ENCODE peak calls at places on chromosomes 11 and 22, in seven cellular contexts. M is GM12865, V is fibroblast of pulmonary artery, A is cardiac fibroblast, W is GM12864, Y is omental fat pad, X is RWPE1. S is an unnamed sample.

GRCh38 chr11:75078233-75078632 is 18.4 kb downstream of the OR2AT4 start:
- DNase-seq in M (no peak), V (peak), A (peak), W (no peak), Y (no peak), X (peak), S (no peak)

GRCh38 chr11:74754507-74755255 is 6.0 kb downstream of the RNF169 start:
- DNase-seq in M (peak), V (peak), A (peak), W (no peak), Y (no peak), X (peak), S (no peak)

GRCh38 chr11:115197031-115197430 is 307.2 kb downstream of the CADM1 start:
- DNase-seq in M (no peak), V (no peak), A (no peak), W (no peak), Y (no peak), X (no peak), S (no peak)

GRCh38 chr22:17101475-17102296 is 16.9 kb downstream of the IL17RA start:
- DNase-seq in M (no peak), V (no peak), A (no peak), W (no peak), Y (no peak), X (no peak), S (no peak)

GRCh38 chr22:29030618-29031235 is 30.9 kb downstream of the C22orf31 start:
- DNase-seq in M (no peak), V (peak), A (peak), W (no peak), Y (no peak), X (peak), S (no peak)

GRCh38 chr11:1732421-1733008 is 17.9 kb downstream of the IFITM10 start:
- DNase-seq in M (no peak), V (no peak), A (no peak), W (no peak), Y (no peak), X (no peak), S (no peak)

GRCh38 chr22:42321908-42322561 is 51.6 kb upstream of the TCF20 start:
- DNase-seq in M (no peak), V (peak), A (peak), W (no peak), Y (no peak), X (no peak), S (no peak)

GRCh38 chr11:2923446-2924375 is 5.5 kb downstream of the PHLDA2 start:
- DNase-seq in M (no peak), V (no peak), A (no peak), W (no peak), Y (no peak), X (no peak), S (no peak)

GRCh38 chr11:58068640-58069039 is 37.9 kb downstream of the OR6Q1 start:
- DNase-seq in M (no peak), V (no peak), A (no peak), W (no peak), Y (no peak), X (no peak), S (no peak)

GRCh38 chr11:115201121-115201792 is 303.0 kb downstream of the CADM1 start:
- DNase-seq in M (no peak), V (no peak), A (peak), W (no peak), Y (no peak), X (no peak), S (no peak)

GRCh38 chr22:21796863-21797262 is 61.3 kb upstream of the YPEL1 start:
- DNase-seq in M (no peak), V (no peak), A (no peak), W (no peak), Y (no peak), X (no peak), S (no peak)

GRCh38 chr11:67105964-67106363 is 13.1 kb upstream of the KDM2A start:
- DNase-seq in M (peak), V (no peak), A (no peak), W (no peak), Y (no peak), X (no peak), S (no peak)

GRCh38 chr22:29043906-29044575 is 17.6 kb downstream of the C22orf31 start:
- DNase-seq in M (no peak), V (peak), A (peak), W (no peak), Y (no peak), X (peak), S (no peak)

GRCh38 chr11:104705475-104706195 is 192.6 kb downstream of the CASP12 start:
- DNase-seq in M (peak), V (peak), A (peak), W (peak), Y (no peak), X (no peak), S (peak)

GRCh38 chr11:123261345-123262106 is 66.5 kb upstream of the CLMP start:
- DNase-seq in M (peak), V (peak), A (peak), W (peak), Y (peak), X (peak), S (peak)

GRCh38 chr11:56909563-56909962 is 79.2 kb upstream of the OR5AK2 start:
- DNase-seq in M (no peak), V (no peak), A (no peak), W (no peak), Y (no peak), X (no peak), S (no peak)

GRCh38 chr22:39913886-39914285 is 13.0 kb downstream of the GRAP2 start:
- DNase-seq in M (no peak), V (no peak), A (no peak), W (no peak), Y (no peak), X (no peak), S (no peak)

GRCh38 chr11:73556966-73557365 is 40.9 kb downstream of the FAM168A start:
- DNase-seq in M (no peak), V (no peak), A (no peak), W (no peak), Y (no peak), X (no peak), S (no peak)

GRCh38 chr22:30423959-30424380 is 1.6 kb upstream of the MTFP1 start:
- DNase-seq in M (peak), V (peak), A (peak), W (peak), Y (peak), X (peak), S (peak)

GRCh38 chr22:29312218-29313125 is 3.0 kb downstream of the RASL10A start:
- DNase-seq in M (no peak), V (no peak), A (no peak), W (no peak), Y (no peak), X (no peak), S (no peak)

GRCh38 chr11:118820412-118821357 is 29.7 kb upstream of the DDX6 start:
- DNase-seq in M (peak), V (no peak), A (no peak), W (peak), Y (no peak), X (peak), S (peak)

GRCh38 chr11:88543902-88544655 is 206.5 kb upstream of the CTSC start:
- DNase-seq in M (peak), V (peak), A (peak), W (peak), Y (peak), X (peak), S (peak)

GRCh38 chr22:33710326-33710725 is 209.9 kb downstream of the LARGE1 start:
- DNase-seq in M (no peak), V (no peak), A (no peak), W (no peak), Y (no peak), X (no peak), S (no peak)

GRCh38 chr11:5705688-5706087 is 16.1 kb downstream of the TRIM22 start:
- DNase-seq in M (no peak), V (no peak), A (peak), W (no peak), Y (no peak), X (no peak), S (no peak)

GRCh38 chr11:20353829-20354434 is 9.6 kb upstream of the HTATIP2 start:
- DNase-seq in M (peak), V (peak), A (peak), W (no peak), Y (no peak), X (peak), S (no peak)

GRCh38 chr11:75014129-75014528 is 25.4 kb downstream of the NEU3 start:
- DNase-seq in M (no peak), V (peak), A (peak), W (no peak), Y (no peak), X (peak), S (no peak)

GRCh38 chr11:60912851-60913550 is 957 bp upstream of the TMEM109 start:
- DNase-seq in M (no peak), V (no peak), A (no peak), W (no peak), Y (no peak), X (no peak), S (no peak)

GRCh38 chr11:26150046-26150445 is 181.9 kb upstream of the ANO3 start:
- DNase-seq in M (no peak), V (no peak), A (no peak), W (no peak), Y (no peak), X (no peak), S (no peak)

GRCh38 chr11:75786101-75786736 is 17.6 kb downstream of the DGAT2 start:
- DNase-seq in M (no peak), V (no peak), A (no peak), W (no peak), Y (no peak), X (no peak), S (no peak)

GRCh38 chr11:9574806-9575530 is 1.5 kb downstream of the WEE1 start:
- DNase-seq in M (peak), V (peak), A (peak), W (no peak), Y (no peak), X (peak), S (no peak)

GRCh38 chr11:951507-951906 is 25.8 kb downstream of the AP2A2 start:
- DNase-seq in M (no peak), V (no peak), A (no peak), W (no peak), Y (no peak), X (no peak), S (no peak)

GRCh38 chr11:121253951-121254350 is 38.6 kb upstream of the SC5D start:
- DNase-seq in M (no peak), V (no peak), A (no peak), W (no peak), Y (no peak), X (no peak), S (no peak)

GRCh38 chr11:19602906-19603305 is 109.7 kb upstream of the NAV2 start:
- DNase-seq in M (no peak), V (no peak), A (no peak), W (no peak), Y (no peak), X (no peak), S (no peak)

GRCh38 chr11:5203366-5203765 is 2.9 kb upstream of the OR51V1 start:
- DNase-seq in M (no peak), V (no peak), A (no peak), W (no peak), Y (no peak), X (no peak), S (no peak)

GRCh38 chr11:69471329-69472052 is 10.0 kb upstream of the LINC01488 start:
- DNase-seq in M (no peak), V (peak), A (peak), W (no peak), Y (no peak), X (no peak), S (no peak)

GRCh38 chr11:115950660-115951059 is 446.4 kb upstream of the CADM1 start:
- DNase-seq in M (no peak), V (no peak), A (no peak), W (no peak), Y (no peak), X (no peak), S (no peak)

GRCh38 chr22:50016988-50017700 is 4.6 kb upstream of the IL17REL start:
- DNase-seq in M (peak), V (peak), A (no peak), W (peak), Y (no peak), X (peak), S (peak)

GRCh38 chr11:65422633-65423515 is at the start of gene NEAT1:
- DNase-seq in M (peak), V (peak), A (peak), W (peak), Y (peak), X (peak), S (peak)

GRCh38 chr22:37817705-37818311 is 5.4 kb upstream of the GALR3 start:
- DNase-seq in M (peak), V (peak), A (peak), W (no peak), Y (peak), X (peak), S (peak)

DNA sequence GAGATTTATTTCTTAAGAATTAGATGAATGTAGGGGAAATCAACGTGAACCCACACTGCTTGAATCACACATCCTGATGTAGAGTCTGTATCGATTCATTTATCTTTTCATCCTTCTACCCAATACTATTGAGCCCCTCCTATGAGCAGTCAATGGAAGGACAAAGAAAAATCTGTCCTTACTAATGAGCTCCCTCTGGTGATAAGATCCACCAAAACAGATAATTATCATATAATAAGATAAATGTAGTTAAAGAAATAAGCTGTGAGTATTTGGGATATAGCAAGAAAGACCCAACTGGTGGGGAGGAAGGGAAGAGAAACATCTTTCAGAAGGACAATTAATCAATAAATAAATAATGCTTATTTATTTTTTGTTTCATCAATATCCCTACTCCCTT is 385.1 kb upstream of the CCDC90B start:
- DNase-seq in M (no peak), V (no peak), A (peak), W (no peak), Y (no peak), X (peak), S (no peak)
- TF ChIP-seq CTCF in M (peak), V (no peak), A (no peak), W (peak), Y (no peak), X (no peak), S (no peak)

DNA sequence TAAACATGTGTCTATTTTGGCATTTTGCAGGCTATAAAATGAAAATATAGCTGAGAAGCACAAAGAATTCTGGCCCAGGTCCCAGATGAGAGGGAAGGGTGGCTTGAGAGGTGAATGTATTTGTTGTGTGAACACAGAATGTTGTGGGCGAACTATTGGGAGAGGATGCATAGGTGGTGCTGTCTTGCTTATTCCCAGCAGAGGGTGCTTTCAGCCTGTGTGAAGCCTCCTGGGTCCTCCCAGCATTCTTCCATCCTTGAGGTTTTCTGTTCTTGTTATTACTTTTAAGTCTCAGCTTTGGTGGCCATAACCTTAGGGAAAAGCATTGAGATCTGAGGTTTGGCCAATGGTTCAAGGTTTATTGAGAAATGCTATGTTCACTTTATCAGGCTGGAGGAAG is 108.7 kb upstream of the SNX19 start:
- DNase-seq in M (peak), V (peak), A (peak), W (no peak), Y (no peak), X (peak), S (no peak)
- TF ChIP-seq CTCF in M (peak), V (peak), A (peak), W (peak), Y (no peak), X (no peak), S (peak)

GRCh38 chr11:71081704-71082230 is 170.6 kb downstream of the SHANK2 start:
- DNase-seq in M (no peak), V (no peak), A (no peak), W (no peak), Y (no peak), X (no peak), S (no peak)

GRCh38 chr11:71082454-71082853 is 169.9 kb downstream of the SHANK2 start:
- DNase-seq in M (no peak), V (no peak), A (no peak), W (no peak), Y (no peak), X (no peak), S (no peak)

GRCh38 chr11:71078482-71078881 is 173.9 kb downstream of the SHANK2 start:
- DNase-seq in M (no peak), V (no peak), A (no peak), W (no peak), Y (no peak), X (no peak), S (no peak)

GRCh38 chr11:71079795-71080194 is 172.6 kb downstream of the SHANK2 start:
- DNase-seq in M (no peak), V (no peak), A (no peak), W (no peak), Y (no peak), X (no peak), S (no peak)

GRCh38 chr11:71080239-71081097 is 171.9 kb downstream of the SHANK2 start:
- DNase-seq in M (peak), V (peak), A (peak), W (peak), Y (peak), X (peak), S (no peak)
- TF ChIP-seq CTCF in M (peak), V (peak), A (peak), W (peak), Y (no peak), X (peak), S (peak)

GRCh38 chr11:91773090-91773489 is 451.5 kb upstream of the FAT3 start:
- DNase-seq in M (no peak), V (peak), A (no peak), W (no peak), Y (no peak), X (no peak), S (no peak)
- TF ChIP-seq CTCF in M (no peak), V (peak), A (no peak), W (no peak), Y (no peak), X (no peak), S (no peak)